ENCODE peak calls at places on chromosomes 6 and 20, in eight cellular contexts. Z, U, R, A, J, F, K and Y are unnamed samples.

GRCh38 chr6:11791354-11792107 is 12.9 kb upstream of the ADTRP start:
- DNase-seq in U (no peak), A (no peak), Z (no peak), K (no peak), F (no peak), J (no peak), R (no peak), Y (no peak)

GRCh38 chr6:112574190-112574589 is 227.1 kb downstream of the RFPL4B start:
- DNase-seq in Z (no peak), K (no peak), F (no peak), A (no peak), J (no peak), R (no peak), U (no peak), Y (no peak)

GRCh38 chr6:110618591-110619267 is 142.3 kb upstream of the SLC22A16 start:
- DNase-seq in F (no peak), U (no peak), J (no peak), Z (no peak), A (peak), K (no peak), R (peak), Y (peak)

GRCh38 chr6:46651766-46652165 is 852 bp downstream of the CYP39A1 start:
- DNase-seq in R (no peak), F (no peak), K (no peak), U (no peak), J (no peak), Z (no peak), A (no peak), Y (no peak)

GRCh38 chr6:56671160-56671559 is 28.5 kb upstream of the DST start:
- DNase-seq in K (no peak), Z (no peak), A (no peak), F (no peak), R (no peak), U (no peak), J (no peak), Y (no peak)

GRCh38 chr20:38337561-38338140 is 8.6 kb upstream of the LBP start:
- DNase-seq in Z (no peak), F (no peak), K (no peak), J (no peak), U (no peak), A (no peak), R (no peak), Y (peak)

GRCh38 chr6:147974376-147974775 is 368.3 kb upstream of the SASH1 start:
- DNase-seq in R (no peak), F (no peak), U (no peak), K (peak), A (no peak), Z (no peak), J (no peak), Y (peak)

GRCh38 chr6:108895591-108895990 is 47.4 kb downstream of the ARMC2 start:
- DNase-seq in Z (no peak), U (no peak), K (peak), F (no peak), R (no peak), A (peak), J (no peak), Y (peak)

GRCh38 chr6:84882768-84883766 is 118.7 kb upstream of the TBX18 start:
- DNase-seq in Z (no peak), U (no peak), A (peak), J (no peak), R (no peak), F (no peak), K (no peak), Y (peak)

GRCh38 chr6:98871057-98871456 is 36.7 kb downstream of the POU3F2 start:
- DNase-seq in R (peak), K (peak), F (no peak), J (no peak), A (peak), U (no peak), Z (no peak), Y (peak)

GRCh38 chr20:63238491-63239126 is 2.9 kb downstream of the BIRC7 start:
- DNase-seq in J (no peak), A (no peak), U (no peak), R (peak), F (no peak), Z (no peak), K (no peak), Y (no peak)

GRCh38 chr20:11675920-11676617 is 241.6 kb upstream of the BTBD3 start:
- DNase-seq in R (peak), Z (no peak), U (no peak), K (peak), J (no peak), A (peak), F (no peak), Y (no peak)

GRCh38 chr6:4008324-4009047 is 70.5 kb downstream of the FAM217A start:
- DNase-seq in Z (no peak), U (no peak), K (peak), J (no peak), F (peak), R (peak), A (peak), Y (peak)

GRCh38 chr6:157754351-157754750 is 68.7 kb upstream of the SNX9 start:
- DNase-seq in J (no peak), U (no peak), F (no peak), R (no peak), A (no peak), K (no peak), Z (no peak), Y (no peak)

GRCh38 chr6:143160008-143160407 is 99.3 kb downstream of the AIG1 start:
- DNase-seq in A (no peak), F (no peak), K (peak), U (no peak), Z (no peak), R (no peak), J (no peak), Y (no peak)

GRCh38 chr6:89260310-89260709 is 43.2 kb upstream of the GABRR1 start:
- DNase-seq in J (no peak), U (no peak), R (no peak), A (no peak), F (no peak), Z (no peak), K (no peak), Y (no peak)

GRCh38 chr6:134678436-134678889 is 271.4 kb downstream of the ALDH8A1 start:
- DNase-seq in R (peak), U (peak), A (peak), J (no peak), Z (no peak), K (no peak), F (peak), Y (peak)

GRCh38 chr6:51515052-51515402 is 572.4 kb downstream of the PKHD1 start:
- DNase-seq in Z (no peak), A (no peak), K (no peak), F (no peak), U (no peak), J (no peak), R (no peak), Y (no peak)

GRCh38 chr20:37364927-37365272 is 19.0 kb downstream of the SRC start:
- DNase-seq in U (no peak), A (no peak), F (no peak), J (no peak), Z (no peak), R (no peak), K (no peak), Y (no peak)

GRCh38 chr6:1701668-1702353 is 92.1 kb downstream of the FOXC1 start:
- DNase-seq in A (peak), K (peak), U (no peak), J (no peak), Z (peak), R (no peak), F (no peak), Y (peak)

GRCh38 chr20:56409946-56410345 is 2.1 kb upstream of the CASS4 start:
- DNase-seq in F (no peak), A (peak), U (peak), Z (no peak), R (no peak), J (no peak), K (no peak), Y (no peak)

GRCh38 chr6:70520575-70520974 is 46.2 kb upstream of the SDHAF4 start:
- DNase-seq in A (peak), R (no peak), Z (no peak), F (no peak), U (no peak), K (peak), J (no peak), Y (peak)

GRCh38 chr20:21173496-21174025 is 47.7 kb downstream of the KIZ start:
- DNase-seq in A (peak), J (no peak), F (no peak), K (no peak), Z (no peak), R (no peak), U (no peak), Y (peak)

GRCh38 chr6:140445474-140446004 is 1071.1 kb upstream of the CITED2 start:
- DNase-seq in Z (no peak), J (no peak), K (peak), R (no peak), U (no peak), F (no peak), A (peak), Y (peak)

GRCh38 chr6:154891901-154892300 is 103.2 kb upstream of the TIAM2 start:
- DNase-seq in A (no peak), F (no peak), U (no peak), K (no peak), Z (no peak), J (no peak), R (no peak), Y (no peak)

GRCh38 chr6:150165020-150165702 is 22.3 kb downstream of the PPP1R14C start:
- DNase-seq in U (no peak), Z (no peak), J (no peak), R (no peak), A (no peak), F (no peak), K (no peak), Y (no peak)

GRCh38 chr20:877814-878213 is 38.3 kb downstream of the ANGPT4 start:
- DNase-seq in A (no peak), Z (no peak), U (no peak), F (no peak), R (no peak), K (no peak), J (no peak), Y (no peak)

GRCh38 chr6:69866351-69867074 is at the start of gene COL19A1:
- DNase-seq in R (peak), F (peak), K (no peak), A (no peak), Z (no peak), J (no peak), U (no peak), Y (no peak)

GRCh38 chr6:127439718-127440117 is 19.5 kb downstream of the KIAA0408 start:
- DNase-seq in J (no peak), F (no peak), Z (peak), R (no peak), K (no peak), A (no peak), U (no peak), Y (no peak)

GRCh38 chr20:5480824-5481600 is 164.3 kb upstream of the PROKR2 start:
- DNase-seq in K (no peak), A (no peak), J (no peak), Z (no peak), F (no peak), U (no peak), R (peak), Y (no peak)

GRCh38 chr20:25508083-25508770 is 77.1 kb downstream of the NINL start:
- DNase-seq in F (peak), R (peak), A (peak), K (peak), J (no peak), U (peak), Z (no peak), Y (peak)
- TF ChIP-seq CTCF in F (no peak), R (no peak), A (no peak), K (no peak), J (no peak), U (no peak), Z (no peak), Y (no peak)

GRCh38 chr6:132964868-132965382 is 150.6 kb downstream of the RPS12 start:
- DNase-seq in U (no peak), J (no peak), R (no peak), K (no peak), Z (no peak), F (no peak), A (peak), Y (peak)
- TF ChIP-seq CTCF in U (no peak), J (no peak), R (no peak), K (no peak), Z (no peak), F (no peak), A (peak), Y (no peak)

GRCh38 chr6:151681426-151682059 is 125.9 kb upstream of the ESR1 start:
- DNase-seq in U (peak), Z (no peak), F (no peak), A (peak), R (peak), K (peak), J (no peak), Y (peak)
- TF ChIP-seq CTCF in U (no peak), Z (no peak), F (no peak), A (no peak), R (no peak), K (no peak), J (no peak), Y (no peak)

GRCh38 chr6:41150671-41151070 is 3.5 kb downstream of the TREML1 start:
- DNase-seq in U (no peak), F (no peak), Z (no peak), A (no peak), R (no peak), J (no peak), K (no peak), Y (no peak)
- TF ChIP-seq CTCF in U (no peak), F (no peak), Z (no peak), A (no peak), R (no peak), J (no peak), K (no peak), Y (no peak)

GRCh38 chr6:21595951-21596378 is 2.4 kb downstream of the SOX4 start:
- DNase-seq in A (no peak), J (no peak), Z (no peak), K (no peak), R (peak), U (peak), F (peak), Y (no peak)

GRCh38 chr6:21597706-21598273 is 4.2 kb downstream of the SOX4 start:
- DNase-seq in J (no peak), Z (no peak), R (no peak), U (no peak), K (peak), A (peak), F (no peak), Y (peak)

GRCh38 chr6:21598662-21599061 is 5.1 kb downstream of the SOX4 start:
- DNase-seq in F (no peak), K (no peak), U (no peak), R (no peak), A (peak), Z (no peak), J (no peak), Y (peak)

GRCh38 chr6:21596379-21597242 is 3.1 kb downstream of the SOX4 start:
- DNase-seq in J (no peak), Z (no peak), F (peak), K (peak), A (peak), U (peak), R (peak), Y (peak)

GRCh38 chr6:21597243-21597682 is 3.7 kb downstream of the SOX4 start:
- DNase-seq in R (no peak), U (no peak), J (no peak), K (no peak), A (no peak), Z (no peak), F (no peak), Y (no peak)
- TF ChIP-seq CTCF in R (peak), U (no peak), J (no peak), K (no peak), A (no peak), Z (no peak), F (no peak), Y (no peak)

GRCh38 chr6:125099211-125100017 is 54.2 kb upstream of the TPD52L1 start:
- DNase-seq in Z (peak), A (peak), R (peak), J (no peak), K (peak), F (peak), U (peak), Y (peak)
- TF ChIP-seq CTCF in Z (no peak), A (peak), R (no peak), J (no peak), K (peak), F (no peak), U (no peak), Y (no peak)

GRCh38 chr20:45964024-45964423 is 8.0 kb downstream of the ZNF335 start:
- DNase-seq in Z (no peak), A (no peak), K (no peak), U (no peak), R (no peak), J (no peak), F (no peak), Y (no peak)

GRCh38 chr20:45959956-45960630 is 11.9 kb downstream of the ZNF335 start:
- DNase-seq in A (no peak), R (no peak), U (no peak), K (no peak), J (no peak), F (no peak), Z (peak), Y (no peak)

GRCh38 chr20:45962031-45962755 is 9.8 kb downstream of the ZNF335 start:
- DNase-seq in A (no peak), U (no peak), J (no peak), F (no peak), R (no peak), Z (peak), K (no peak), Y (no peak)

GRCh38 chr20:45965169-45966002 is 6.6 kb downstream of the ZNF335 start:
- DNase-seq in K (no peak), J (no peak), F (no peak), Z (no peak), R (no peak), U (no peak), A (no peak), Y (no peak)

DNA sequence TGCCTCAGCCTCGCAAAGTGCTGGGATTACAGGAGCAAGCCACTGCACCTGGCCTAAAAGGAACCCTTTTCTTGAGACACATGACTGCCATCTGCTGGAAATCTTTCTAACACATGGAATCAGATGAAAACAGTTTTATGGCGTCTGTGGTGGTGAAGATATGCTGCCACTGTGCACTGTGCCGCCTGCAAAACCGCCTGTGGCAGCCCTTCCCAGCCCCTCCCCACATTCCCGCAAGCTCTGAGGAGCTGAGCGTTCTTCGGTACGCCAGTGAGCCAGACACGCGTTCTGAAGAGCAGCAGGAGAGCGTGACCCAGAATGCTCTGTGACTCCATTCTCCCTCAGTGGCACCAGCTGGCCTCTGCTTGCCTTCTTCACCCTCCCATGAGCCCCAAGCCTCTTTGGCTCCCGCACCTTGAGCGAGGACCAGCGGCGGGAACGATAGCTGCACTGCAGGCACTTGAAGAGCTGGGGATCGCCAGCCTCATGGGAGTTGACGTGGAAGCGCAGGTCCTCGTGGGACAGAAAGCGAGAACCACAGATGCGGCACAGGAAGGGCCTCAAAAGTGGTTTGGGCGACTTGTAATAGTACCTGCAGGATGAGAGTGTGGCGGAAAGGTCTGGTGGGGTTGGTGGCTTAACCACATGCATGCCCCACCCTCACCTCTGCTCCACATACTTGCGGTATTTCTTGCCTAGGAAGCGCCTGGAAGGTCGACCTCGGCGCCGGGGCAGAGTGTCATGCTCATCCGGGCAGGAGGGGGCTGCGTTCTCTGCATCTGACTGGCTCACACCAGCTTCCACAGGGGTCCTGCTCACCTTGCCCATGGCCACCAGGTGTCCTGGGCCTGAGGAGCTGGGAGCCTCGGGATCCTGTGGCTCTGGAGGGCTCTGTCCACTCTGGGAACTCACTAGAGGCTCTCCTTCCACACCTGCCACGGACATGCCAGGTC is 8.7 kb downstream of the ZNF335 start:
- DNase-seq in K (peak), Z (peak), F (no peak), R (no peak), J (no peak), U (no peak), A (peak), Y (peak)
- TF ChIP-seq CTCF in K (peak), Z (peak), F (peak), R (peak), J (no peak), U (peak), A (peak), Y (peak)

DNA sequence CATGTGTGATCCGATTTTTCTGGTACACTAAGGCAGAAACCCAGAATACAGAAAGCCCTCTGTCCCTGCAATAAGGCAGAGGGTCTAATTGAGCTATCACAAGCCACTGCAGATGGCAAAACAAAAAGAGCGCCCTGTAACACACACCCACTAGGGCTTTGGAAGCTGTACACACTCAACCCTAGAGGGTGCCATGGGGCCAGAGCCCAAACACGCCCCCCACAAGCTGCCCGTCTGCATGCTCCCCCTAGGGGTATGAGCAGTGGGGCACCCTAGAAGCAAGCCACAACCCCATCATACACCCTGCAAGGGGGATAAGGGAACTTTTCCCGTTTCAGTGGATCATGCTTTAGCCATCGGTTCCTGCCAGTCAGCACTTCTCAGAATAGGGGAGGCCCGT is 62.2 kb upstream of the PDE10A start:
- DNase-seq in U (no peak), A (no peak), K (no peak), Z (no peak), R (no peak), J (no peak), F (no peak), Y (no peak)
- TF ChIP-seq CTCF in U (no peak), A (no peak), K (no peak), Z (no peak), R (no peak), J (no peak), F (no peak), Y (no peak)

GRCh38 chr20:61420056-61420455 is 168.0 kb downstream of the CDH4 start:
- DNase-seq in R (no peak), K (no peak), F (no peak), U (no peak), J (no peak), A (no peak), Z (no peak), Y (no peak)

GRCh38 chr20:61424011-61424627 is 172.1 kb downstream of the CDH4 start:
- DNase-seq in J (no peak), F (no peak), R (no peak), Z (no peak), U (no peak), K (no peak), A (no peak), Y (no peak)

GRCh38 chr20:61424628-61425420 is 172.8 kb downstream of the CDH4 start:
- DNase-seq in J (no peak), F (no peak), R (no peak), U (no peak), A (no peak), Z (no peak), K (no peak), Y (no peak)

GRCh38 chr20:61420781-61421180 is 168.7 kb downstream of the CDH4 start:
- DNase-seq in A (no peak), K (no peak), U (no peak), J (no peak), F (no peak), R (no peak), Z (no peak), Y (no peak)

GRCh38 chr20:61422636-61423425 is 170.8 kb downstream of the CDH4 start:
- DNase-seq in F (no peak), K (no peak), U (no peak), J (no peak), A (no peak), R (no peak), Z (no peak), Y (no peak)
- TF ChIP-seq CTCF in F (no peak), K (no peak), U (no peak), J (no peak), A (no peak), R (no peak), Z (no peak), Y (no peak)

GRCh38 chr20:58882704-58883089 is 30.2 kb downstream of the GNAS start:
- DNase-seq in F (no peak), K (no peak), Z (no peak), A (no peak), U (no peak), R (no peak), J (no peak), Y (no peak)

GRCh38 chr20:58883243-58883691 is 30.8 kb downstream of the GNAS start:
- DNase-seq in A (no peak), K (peak), F (no peak), J (peak), R (no peak), U (no peak), Z (no peak), Y (no peak)

GRCh38 chr20:58878399-58878798 is 25.9 kb downstream of the GNAS start:
- DNase-seq in J (peak), R (no peak), U (no peak), K (no peak), F (no peak), Z (no peak), A (no peak), Y (no peak)

GRCh38 chr20:58880441-58880840 is 27.9 kb downstream of the GNAS start:
- DNase-seq in J (no peak), Z (no peak), A (no peak), K (no peak), U (no peak), R (no peak), F (no peak), Y (no peak)

GRCh38 chr20:58880994-58881752 is 28.7 kb downstream of the GNAS start:
- DNase-seq in K (no peak), F (no peak), U (no peak), R (peak), Z (no peak), J (peak), A (no peak), Y (no peak)
- TF ChIP-seq CTCF in K (no peak), F (no peak), U (no peak), R (peak), Z (no peak), J (no peak), A (peak), Y (peak)